ENCODE peak calls at places on chromosome 10, in seven cellular contexts. One of them, this sample, is unnamed.

GRCh38 chr10:12241810-12242529 is 46.0 kb downstream of the CDC123 start:
- DNase-seq in effector memory CD4-positive, alpha-beta T cell: no peak
- DNase-seq in thoracic aorta: no peak
- DNase-seq in lower lobe of right lung: no peak
- DNase-seq in SK-N-SH: no peak
- DNase-seq in H9: no peak
- DNase-seq in A549: no peak
- DNase-seq in this sample: no peak

GRCh38 chr10:11823989-11824346 is 812 bp downstream of the PROSER2 start:
- DNase-seq in A549: no peak
- DNase-seq in thoracic aorta: no peak
- DNase-seq in H9: no peak
- DNase-seq in SK-N-SH: no peak
- DNase-seq in effector memory CD4-positive, alpha-beta T cell: no peak
- DNase-seq in lower lobe of right lung: no peak
- DNase-seq in this sample: no peak

GRCh38 chr10:25508112-25508815 is 333.5 kb downstream of the GPR158 start:
- DNase-seq in thoracic aorta: no peak
- DNase-seq in lower lobe of right lung: no peak
- DNase-seq in A549: no peak
- DNase-seq in SK-N-SH: no peak
- DNase-seq in effector memory CD4-positive, alpha-beta T cell: no peak
- DNase-seq in H9: no peak
- DNase-seq in this sample: no peak

GRCh38 chr10:5476918-5477525 is 22.3 kb downstream of the CALML5 start:
- DNase-seq in effector memory CD4-positive, alpha-beta T cell: no peak
- DNase-seq in H9: no peak
- DNase-seq in SK-N-SH: no peak
- DNase-seq in A549: no peak
- DNase-seq in lower lobe of right lung: no peak
- DNase-seq in thoracic aorta: no peak
- DNase-seq in this sample: no peak

GRCh38 chr10:65684896-65685295 is 1240.9 kb upstream of the LRRTM3 start:
- DNase-seq in effector memory CD4-positive, alpha-beta T cell: no peak
- DNase-seq in SK-N-SH: no peak
- DNase-seq in A549: no peak
- DNase-seq in H9: no peak
- DNase-seq in lower lobe of right lung: no peak
- DNase-seq in thoracic aorta: no peak
- DNase-seq in this sample: no peak

GRCh38 chr10:94416896-94417295 is 14.6 kb downstream of the TBC1D12 start:
- DNase-seq in lower lobe of right lung: no peak
- DNase-seq in A549: no peak
- DNase-seq in SK-N-SH: no peak
- DNase-seq in thoracic aorta: no peak
- DNase-seq in effector memory CD4-positive, alpha-beta T cell: no peak
- DNase-seq in H9: no peak
- DNase-seq in this sample: no peak

GRCh38 chr10:49837685-49838084 is 75.6 kb upstream of the OGDHL start:
- DNase-seq in H9: no peak
- DNase-seq in thoracic aorta: no peak
- DNase-seq in A549: no peak
- DNase-seq in effector memory CD4-positive, alpha-beta T cell: no peak
- DNase-seq in lower lobe of right lung: no peak
- DNase-seq in SK-N-SH: no peak
- DNase-seq in this sample: no peak

GRCh38 chr10:131880016-131880590 is 20.7 kb upstream of the PPP2R2D start:
- DNase-seq in lower lobe of right lung: no peak
- DNase-seq in H9: peak; percentile 14
- DNase-seq in A549: no peak
- DNase-seq in thoracic aorta: no peak
- DNase-seq in effector memory CD4-positive, alpha-beta T cell: no peak
- DNase-seq in SK-N-SH: no peak
- DNase-seq in this sample: no peak

GRCh38 chr10:50552771-50553535 is 70.8 kb downstream of the SGMS1 start:
- DNase-seq in H9: no peak
- DNase-seq in effector memory CD4-positive, alpha-beta T cell: peak; percentile 13
- DNase-seq in A549: no peak
- DNase-seq in thoracic aorta: no peak
- DNase-seq in lower lobe of right lung: no peak
- DNase-seq in SK-N-SH: no peak
- DNase-seq in this sample: no peak

GRCh38 chr10:35903021-35903420 is 260.9 kb upstream of the FZD8 start:
- DNase-seq in lower lobe of right lung: no peak
- DNase-seq in effector memory CD4-positive, alpha-beta T cell: no peak
- DNase-seq in H9: no peak
- DNase-seq in thoracic aorta: no peak
- DNase-seq in SK-N-SH: no peak
- DNase-seq in A549: no peak
- DNase-seq in this sample: no peak

GRCh38 chr10:133117036-133117687 is 29.4 kb downstream of the ADGRA1 start:
- DNase-seq in SK-N-SH: no peak
- DNase-seq in lower lobe of right lung: no peak
- DNase-seq in A549: no peak
- DNase-seq in H9: no peak
- DNase-seq in thoracic aorta: no peak
- DNase-seq in effector memory CD4-positive, alpha-beta T cell: no peak
- DNase-seq in this sample: no peak

GRCh38 chr10:79316671-79317431 is 30.4 kb upstream of the PPIF start:
- DNase-seq in effector memory CD4-positive, alpha-beta T cell: no peak
- DNase-seq in thoracic aorta: no peak
- DNase-seq in H9: no peak
- DNase-seq in SK-N-SH: peak; percentile 45
- DNase-seq in A549: no peak
- DNase-seq in lower lobe of right lung: peak; percentile 20
- DNase-seq in this sample: no peak

GRCh38 chr10:131312261-131312801 is 810 bp upstream of the TCERG1L start:
- DNase-seq in effector memory CD4-positive, alpha-beta T cell: no peak
- DNase-seq in H9: peak; percentile 85
- DNase-seq in A549: no peak
- DNase-seq in lower lobe of right lung: no peak
- DNase-seq in thoracic aorta: no peak
- DNase-seq in SK-N-SH: peak; percentile 86
- DNase-seq in this sample: no peak

GRCh38 chr10:116113721-116114501 is 159.1 kb downstream of the GFRA1 start:
- DNase-seq in thoracic aorta: no peak
- DNase-seq in lower lobe of right lung: no peak
- DNase-seq in H9: peak; percentile 15
- DNase-seq in effector memory CD4-positive, alpha-beta T cell: no peak
- DNase-seq in A549: no peak
- DNase-seq in SK-N-SH: no peak
- DNase-seq in this sample: peak; percentile 64

GRCh38 chr10:11406746-11407145 is 204.7 kb downstream of the USP6NL start:
- DNase-seq in H9: no peak
- DNase-seq in SK-N-SH: no peak
- DNase-seq in A549: no peak
- DNase-seq in thoracic aorta: no peak
- DNase-seq in effector memory CD4-positive, alpha-beta T cell: no peak
- DNase-seq in lower lobe of right lung: no peak
- DNase-seq in this sample: no peak

GRCh38 chr10:42638821-42639270 is 476 bp upstream of the ZNF33B start:
- DNase-seq in thoracic aorta: no peak
- DNase-seq in A549: no peak
- DNase-seq in SK-N-SH: no peak
- DNase-seq in lower lobe of right lung: no peak
- DNase-seq in H9: no peak
- DNase-seq in effector memory CD4-positive, alpha-beta T cell: no peak
- DNase-seq in this sample: no peak

GRCh38 chr10:42635098-42635497 is 3.3 kb downstream of the ZNF33B start:
- DNase-seq in thoracic aorta: no peak
- DNase-seq in effector memory CD4-positive, alpha-beta T cell: no peak
- DNase-seq in SK-N-SH: no peak
- DNase-seq in lower lobe of right lung: no peak
- DNase-seq in A549: no peak
- DNase-seq in H9: no peak
- DNase-seq in this sample: no peak

GRCh38 chr10:42638053-42638820 is at the start of gene ZNF33B:
- DNase-seq in thoracic aorta: peak; percentile 60
- DNase-seq in H9: peak; percentile 96
- DNase-seq in A549: peak; percentile 86
- DNase-seq in effector memory CD4-positive, alpha-beta T cell: peak; percentile 91
- DNase-seq in SK-N-SH: peak; percentile 91
- DNase-seq in lower lobe of right lung: peak; percentile 97
- DNase-seq in this sample: peak; percentile 94

GRCh38 chr10:42637648-42638052 is 720 bp downstream of the ZNF33B start:
- DNase-seq in effector memory CD4-positive, alpha-beta T cell: no peak
- DNase-seq in H9: no peak
- DNase-seq in SK-N-SH: no peak
- DNase-seq in lower lobe of right lung: no peak
- DNase-seq in thoracic aorta: no peak
- DNase-seq in A549: no peak
- DNase-seq in this sample: no peak

GRCh38 chr10:42637142-42637541 is 1.2 kb downstream of the ZNF33B start:
- DNase-seq in H9: no peak
- DNase-seq in effector memory CD4-positive, alpha-beta T cell: no peak
- DNase-seq in A549: no peak
- DNase-seq in SK-N-SH: no peak
- DNase-seq in lower lobe of right lung: no peak
- DNase-seq in thoracic aorta: no peak
- DNase-seq in this sample: no peak
- H3K27ac ChIP-seq in H9: no peak overlapping the region
- H3K27ac ChIP-seq in effector memory CD4-positive, alpha-beta T cell: no peak overlapping the region
- H3K27ac ChIP-seq in A549: peak overlapping the region; percentile 95
- H3K27ac ChIP-seq in SK-N-SH: no peak overlapping the region
- H3K27ac ChIP-seq in lower lobe of right lung: peak overlapping the region; percentile 96
- H3K27ac ChIP-seq in thoracic aorta: no peak overlapping the region
- H3K27ac ChIP-seq in this sample: peak overlapping the region; percentile 93

GRCh38 chr10:567869-568268 is 121.6 kb downstream of the DIP2C start:
- DNase-seq in H9: no peak
- DNase-seq in effector memory CD4-positive, alpha-beta T cell: no peak
- DNase-seq in thoracic aorta: no peak
- DNase-seq in lower lobe of right lung: no peak
- DNase-seq in SK-N-SH: no peak
- DNase-seq in A549: no peak
- DNase-seq in this sample: no peak
- H3K27ac ChIP-seq in H9: no peak overlapping the region
- H3K27ac ChIP-seq in effector memory CD4-positive, alpha-beta T cell: no peak overlapping the region
- H3K27ac ChIP-seq in thoracic aorta: no peak overlapping the region
- H3K27ac ChIP-seq in lower lobe of right lung: no peak overlapping the region
- H3K27ac ChIP-seq in SK-N-SH: no peak overlapping the region
- H3K27ac ChIP-seq in A549: no peak overlapping the region
- H3K27ac ChIP-seq in this sample: no peak overlapping the region

DNA sequence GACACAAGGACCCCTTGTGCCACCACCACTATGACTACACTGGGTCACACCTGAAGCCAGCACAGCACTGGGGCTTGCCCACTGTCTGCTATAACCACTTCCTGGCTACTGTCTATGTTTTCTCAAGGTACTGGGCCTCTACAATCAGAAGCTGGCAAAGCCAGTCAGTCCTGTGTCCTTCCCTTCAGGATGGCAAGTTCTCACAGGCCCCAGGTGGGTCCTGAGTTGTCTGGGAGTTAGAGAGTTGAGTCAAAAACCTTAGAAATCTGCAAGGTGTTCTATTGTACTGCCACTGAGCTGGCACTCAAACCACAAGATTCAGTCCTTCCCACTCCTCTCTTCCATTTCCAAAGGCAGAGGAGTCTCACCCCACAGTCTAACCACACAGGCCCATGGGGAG is 705.5 kb downstream of the IPMK start:
- DNase-seq in lower lobe of right lung: no peak
- DNase-seq in H9: no peak
- DNase-seq in effector memory CD4-positive, alpha-beta T cell: no peak
- DNase-seq in A549: no peak
- DNase-seq in SK-N-SH: no peak
- DNase-seq in thoracic aorta: no peak
- DNase-seq in this sample: no peak
- H3K27ac ChIP-seq in lower lobe of right lung: no peak overlapping the region
- H3K27ac ChIP-seq in H9: no peak overlapping the region
- H3K27ac ChIP-seq in effector memory CD4-positive, alpha-beta T cell: no peak overlapping the region
- H3K27ac ChIP-seq in A549: no peak overlapping the region
- H3K27ac ChIP-seq in SK-N-SH: no peak overlapping the region
- H3K27ac ChIP-seq in thoracic aorta: no peak overlapping the region
- H3K27ac ChIP-seq in this sample: no peak overlapping the region

GRCh38 chr10:59285073-59285472 is 77.3 kb downstream of the FAM13C start:
- DNase-seq in thoracic aorta: no peak
- DNase-seq in A549: no peak
- DNase-seq in H9: no peak
- DNase-seq in effector memory CD4-positive, alpha-beta T cell: no peak
- DNase-seq in lower lobe of right lung: no peak
- DNase-seq in SK-N-SH: no peak
- DNase-seq in this sample: no peak

GRCh38 chr10:59281861-59282260 is 80.5 kb downstream of the FAM13C start:
- DNase-seq in SK-N-SH: no peak
- DNase-seq in H9: no peak
- DNase-seq in thoracic aorta: no peak
- DNase-seq in A549: no peak
- DNase-seq in lower lobe of right lung: no peak
- DNase-seq in effector memory CD4-positive, alpha-beta T cell: no peak
- DNase-seq in this sample: no peak

GRCh38 chr10:59285848-59286247 is 76.5 kb downstream of the FAM13C start:
- DNase-seq in thoracic aorta: no peak
- DNase-seq in effector memory CD4-positive, alpha-beta T cell: no peak
- DNase-seq in lower lobe of right lung: no peak
- DNase-seq in SK-N-SH: no peak
- DNase-seq in A549: no peak
- DNase-seq in H9: no peak
- DNase-seq in this sample: no peak

GRCh38 chr10:59283456-59284082 is 78.8 kb downstream of the FAM13C start:
- DNase-seq in SK-N-SH: peak; percentile 58
- DNase-seq in lower lobe of right lung: no peak
- DNase-seq in H9: no peak
- DNase-seq in effector memory CD4-positive, alpha-beta T cell: no peak
- DNase-seq in thoracic aorta: no peak
- DNase-seq in A549: no peak
- DNase-seq in this sample: peak; percentile 84

DNA sequence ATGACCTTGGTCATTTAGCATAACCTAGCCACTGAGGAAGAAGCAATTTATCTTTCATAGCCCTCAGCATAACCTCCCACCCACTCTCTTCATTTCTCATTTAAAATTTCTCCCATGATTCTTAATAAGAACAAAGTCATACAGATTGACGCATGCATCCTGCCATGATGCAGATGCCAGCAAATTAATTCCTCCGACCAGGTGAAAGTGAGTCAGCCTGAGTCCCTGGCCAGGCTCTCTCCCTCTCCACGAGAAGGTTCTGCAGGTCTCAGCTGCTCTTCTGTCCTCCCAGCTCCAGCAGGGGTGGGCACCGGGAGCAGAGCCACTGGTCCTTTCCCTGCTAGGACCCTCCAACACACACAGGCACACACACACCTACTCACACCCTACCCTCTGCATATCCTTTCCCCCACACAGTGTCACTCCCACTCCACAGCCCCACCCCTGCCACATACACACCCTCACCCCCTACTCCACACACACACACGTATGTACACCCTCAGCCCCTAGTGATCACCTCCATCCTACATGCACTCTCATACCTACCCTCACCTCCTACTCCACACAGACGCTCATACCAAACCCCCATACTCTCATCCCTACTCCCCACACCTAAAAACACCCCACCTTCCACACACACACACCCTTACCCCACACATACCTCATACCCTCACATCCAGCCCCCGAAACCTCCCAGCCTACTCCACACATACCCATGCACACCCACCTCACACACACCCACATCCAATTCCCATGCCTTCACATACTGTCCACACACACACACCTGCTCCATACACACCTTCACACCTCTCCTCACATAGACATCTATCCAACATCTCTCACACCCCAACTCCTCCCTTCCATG is 78.0 kb downstream of the FAM13C start:
- DNase-seq in SK-N-SH: peak; percentile 14
- DNase-seq in thoracic aorta: no peak
- DNase-seq in lower lobe of right lung: no peak
- DNase-seq in H9: no peak
- DNase-seq in A549: no peak
- DNase-seq in effector memory CD4-positive, alpha-beta T cell: no peak
- DNase-seq in this sample: no peak
- H3K27ac ChIP-seq in SK-N-SH: peak overlapping the region; percentile 58
- H3K27ac ChIP-seq in thoracic aorta: no peak overlapping the region
- H3K27ac ChIP-seq in lower lobe of right lung: no peak overlapping the region
- H3K27ac ChIP-seq in H9: no peak overlapping the region
- H3K27ac ChIP-seq in A549: no peak overlapping the region
- H3K27ac ChIP-seq in effector memory CD4-positive, alpha-beta T cell: no peak overlapping the region
- H3K27ac ChIP-seq in this sample: peak overlapping the region; percentile 92